ENCODE peak calls at places on chromosomes 16 and 17, in four cellular contexts. C is IMR-90, A is K562, L is endothelial cell of umbilical vein. R is an unnamed sample.

GRCh38 chr17:19752216-19753048 is 4.3 kb upstream of the ALDH3A1 start:
- DNase-seq in A (no peak), C (no peak), L (no peak), R (no peak)

GRCh38 chr17:48055531-48056245 is 7.5 kb downstream of the NFE2L1 start:
- DNase-seq in C (peak), A (no peak), L (no peak), R (peak)

GRCh38 chr16:12902511-12903324 is 1.3 kb downstream of the SHISA9 start:
- DNase-seq in A (no peak), C (no peak), L (no peak), R (no peak)

GRCh38 chr17:17712268-17712924 is 31.1 kb downstream of the RAI1 start:
- DNase-seq in L (peak), A (no peak), C (peak), R (peak)

GRCh38 chr17:44792276-44792675 is 33.5 kb downstream of the ADAM11 start:
- DNase-seq in L (no peak), C (peak), A (no peak), R (no peak)

GRCh38 chr16:55901756-55902155 is 26.6 kb upstream of the CES5A start:
- DNase-seq in A (no peak), C (no peak), L (no peak), R (no peak)

GRCh38 chr17:45052052-45052772 is 780 bp upstream of the DCAKD start:
- DNase-seq in C (no peak), L (peak), A (peak), R (no peak)

GRCh38 chr16:81514568-81515258 is 70.1 kb downstream of the CMIP start:
- DNase-seq in C (no peak), A (no peak), L (peak), R (no peak)

GRCh38 chr17:82041139-82041814 is 3.8 kb upstream of the DCXR start:
- DNase-seq in A (no peak), C (no peak), L (no peak), R (no peak)

GRCh38 chr16:27724491-27724878 is 174.5 kb downstream of the KATNIP start:
- DNase-seq in L (no peak), A (no peak), C (no peak), R (no peak)

GRCh38 chr16:50702725-50703124 is 9.3 kb downstream of the NOD2 start:
- DNase-seq in L (no peak), C (no peak), A (no peak), R (no peak)

GRCh38 chr16:82699711-82700495 is 73.1 kb downstream of the CDH13 start:
- DNase-seq in A (no peak), C (peak), L (peak), R (no peak)

GRCh38 chr17:50667259-50668024 is 32.8 kb downstream of the ABCC3 start:
- DNase-seq in A (no peak), L (no peak), C (no peak), R (no peak)

GRCh38 chr17:62807812-62808575 is at the start of gene MARCHF10:
- DNase-seq in A (peak), C (no peak), L (no peak), R (no peak)

GRCh38 chr16:13909872-13910303 is 10.1 kb upstream of the ERCC4 start:
- DNase-seq in L (peak), C (peak), A (no peak), R (no peak)

GRCh38 chr17:33324741-33325140 is 31.6 kb upstream of the ASIC2 start:
- DNase-seq in C (no peak), A (no peak), L (no peak), R (no peak)

GRCh38 chr17:83106036-83106577 is 26.7 kb downstream of the METRNL start:
- DNase-seq in A (no peak), C (no peak), L (no peak), R (no peak)

GRCh38 chr16:11989238-11990160 is 13.0 kb downstream of the SNX29 start:
- DNase-seq in C (no peak), A (no peak), L (no peak), R (no peak)

GRCh38 chr17:1604831-1605528 is 23.7 kb downstream of the SLC43A2 start:
- DNase-seq in C (no peak), L (no peak), A (no peak), R (no peak)

GRCh38 chr17:76382803-76383644 is 1.4 kb upstream of the SPHK1 start:
- DNase-seq in L (peak), A (peak), C (peak), R (no peak)

GRCh38 chr16:80824623-80825364 is 20.4 kb upstream of the CDYL2 start:
- DNase-seq in C (peak), A (peak), L (peak), R (peak)

GRCh38 chr17:28946239-28946638 is 5.1 kb downstream of the PHF12 start:
- DNase-seq in L (peak), A (no peak), C (peak), R (no peak)

GRCh38 chr17:55332296-55333041 is 67.7 kb downstream of the HLF start:
- DNase-seq in C (no peak), L (no peak), A (no peak), R (no peak)

GRCh38 chr17:7242717-7243576 is 698 bp upstream of the GABARAP start:
- DNase-seq in C (peak), A (peak), L (peak), R (peak)

GRCh38 chr16:72285728-72286127 is 113.8 kb upstream of the PMFBP1 start:
- DNase-seq in C (peak), L (no peak), A (no peak), R (no peak)

GRCh38 chr17:33387406-33387805 is 94.3 kb upstream of the ASIC2 start:
- DNase-seq in L (no peak), A (no peak), C (no peak), R (no peak)

DNA sequence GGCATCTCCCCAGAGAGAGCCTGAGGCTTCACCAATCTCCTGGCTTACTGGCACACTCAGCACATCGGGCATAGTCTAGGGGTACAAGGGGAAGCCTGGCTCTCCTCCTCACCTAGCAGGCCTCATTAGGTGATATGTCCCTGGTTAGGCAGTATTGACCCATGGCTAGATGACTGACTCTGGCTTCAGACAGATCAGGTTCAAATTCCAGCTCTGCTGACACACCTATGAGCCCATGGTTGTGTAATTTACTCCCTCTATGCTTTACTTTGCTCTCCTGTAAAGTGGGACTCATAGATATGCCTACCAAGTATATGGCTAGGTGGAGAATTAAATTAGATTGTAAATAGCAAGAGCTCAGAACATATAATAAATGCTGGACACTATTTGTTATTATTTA is 157.3 kb upstream of the IRX3 start:
- DNase-seq in L (no peak), A (no peak), C (no peak), R (no peak)
- TF ChIP-seq FOS in L (no peak), A (no peak), C (no peak), R (no peak)

GRCh38 chr17:2723505-2723996 is 12.0 kb upstream of the CLUH start:
- DNase-seq in C (no peak), A (no peak), L (no peak), R (no peak)
- TF ChIP-seq FOS in C (no peak), A (no peak), L (no peak), R (no peak)

GRCh38 chr16:20166531-20167235 is 93.0 kb upstream of the GPR139 start:
- DNase-seq in A (no peak), L (no peak), C (no peak), R (no peak)
- TF ChIP-seq FOS in A (no peak), L (no peak), C (no peak), R (no peak)

GRCh38 chr17:67994827-67995567 is 1.3 kb downstream of the C17orf58 start:
- DNase-seq in C (peak), L (peak), A (no peak), R (no peak)

GRCh38 chr17:67993998-67994361 is 2.3 kb downstream of the C17orf58 start:
- DNase-seq in C (peak), L (peak), A (no peak), R (no peak)

GRCh38 chr17:67993153-67993997 is 2.9 kb downstream of the C17orf58 start:
- DNase-seq in L (peak), C (peak), A (peak), R (no peak)

GRCh38 chr17:67992541-67993152 is 3.6 kb downstream of the C17orf58 start:
- DNase-seq in C (no peak), A (no peak), L (peak), R (no peak)

GRCh38 chr17:67990909-67991308 is 5.4 kb downstream of the C17orf58 start:
- DNase-seq in C (no peak), A (no peak), L (no peak), R (no peak)
- TF ChIP-seq FOS in C (no peak), A (no peak), L (no peak), R (no peak)